ENCODE peak calls at places on chromosomes 7 and 10, in five cellular contexts. D is mammary epithelial cell; T is activated naive CD4-positive, alpha-beta T cell treated with anti-CD3 and anti-CD28 coated beads for 36 hours; Y is body of pancreas; L is stimulated activated CD4-positive, alpha-beta T cell treated with anti-CD3 and anti-CD28 coated beads, Interleukin-2, amount 100 ng/mL, for 24 hours. C is an unnamed sample.

GRCh38 chr10:98269435-98269912 is 1.5 kb upstream of the LOXL4 start:
- DNase-seq in D (peak), Y (peak), T (no peak), L (no peak), C (no peak)

GRCh38 chr10:73096041-73096451 is 620 bp downstream of the P4HA1 start:
- DNase-seq in D (peak), L (peak), Y (peak), T (peak), C (no peak)

GRCh38 chr7:128263420-128263819 is 22.3 kb downstream of the LEP start:
- DNase-seq in D (no peak), T (no peak), L (no peak), Y (no peak), C (no peak)

GRCh38 chr7:1240296-1240820 is 7.7 kb downstream of the UNCX start:
- DNase-seq in D (no peak), Y (no peak), T (no peak), L (no peak), C (no peak)

GRCh38 chr10:62580396-62580795 is 206.2 kb downstream of the ZNF365 start:
- DNase-seq in L (no peak), Y (no peak), T (no peak), D (no peak), C (no peak)

GRCh38 chr10:104736006-104736405 is 94.9 kb downstream of the SORCS3 start:
- DNase-seq in T (no peak), L (no peak), D (no peak), Y (no peak), C (no peak)

GRCh38 chr7:14228341-14228740 is 238.9 kb upstream of the ETV1 start:
- DNase-seq in D (no peak), T (no peak), Y (no peak), L (no peak), C (no peak)

GRCh38 chr7:44995555-44996493 is 4.2 kb upstream of the CCM2 start:
- DNase-seq in L (no peak), D (no peak), T (no peak), Y (no peak), C (no peak)

GRCh38 chr10:132175401-132175800 is 11.3 kb upstream of the DPYSL4 start:
- DNase-seq in Y (no peak), L (no peak), T (no peak), D (no peak), C (no peak)

GRCh38 chr10:5861269-5862031 is 28.2 kb downstream of the ANKRD16 start:
- DNase-seq in T (no peak), Y (no peak), L (no peak), D (peak), C (no peak)

GRCh38 chr7:37982423-37982822 is 62.0 kb downstream of the EPDR1 start:
- DNase-seq in T (no peak), Y (no peak), D (no peak), L (no peak), C (no peak)

GRCh38 chr7:3238525-3239210 is 62.4 kb upstream of the SDK1 start:
- DNase-seq in T (no peak), L (no peak), D (no peak), Y (no peak), C (no peak)

GRCh38 chr7:10212664-10213063 is 761.0 kb upstream of the PHF14 start:
- DNase-seq in D (no peak), Y (no peak), L (no peak), T (no peak), C (no peak)

GRCh38 chr7:117085769-117086463 is 132.6 kb downstream of the ST7 start:
- DNase-seq in T (no peak), D (peak), L (no peak), Y (no peak), C (no peak)

GRCh38 chr7:23490357-23491131 is 20.3 kb upstream of the IGF2BP3 start:
- DNase-seq in T (peak), D (no peak), Y (peak), L (peak), C (no peak)

GRCh38 chr7:30430777-30431176 is 47.8 kb downstream of the NOD1 start:
- DNase-seq in T (no peak), L (no peak), D (no peak), Y (no peak), C (no peak)

GRCh38 chr10:114825513-114826253 is 4.1 kb downstream of the FHIP2A start:
- DNase-seq in D (peak), T (peak), Y (peak), L (no peak), C (no peak)

GRCh38 chr10:117594722-117595121 is 52.2 kb downstream of the EMX2 start:
- DNase-seq in T (no peak), Y (no peak), D (no peak), L (no peak), C (no peak)

GRCh38 chr7:130515315-130516047 is 23.6 kb downstream of the MEST start:
- DNase-seq in D (no peak), T (no peak), Y (no peak), L (no peak), C (no peak)

GRCh38 chr7:696426-697258 is 29.9 kb upstream of the DNAAF5 start:
- DNase-seq in T (no peak), Y (no peak), L (no peak), D (no peak), C (no peak)

GRCh38 chr7:130513447-130513846 is 21.6 kb downstream of the MEST start:
- DNase-seq in L (no peak), T (no peak), Y (no peak), D (no peak), C (no peak)

GRCh38 chr7:112371721-112372120 is 78.5 kb upstream of the IFRD1 start:
- DNase-seq in L (no peak), T (no peak), D (no peak), Y (no peak), C (no peak)

GRCh38 chr10:23157239-23157661 is 34.9 kb upstream of the PTF1A start:
- DNase-seq in T (no peak), L (no peak), D (no peak), Y (no peak), C (no peak)

GRCh38 chr10:65341323-65341922 is 1584.4 kb upstream of the LRRTM3 start:
- DNase-seq in T (no peak), L (no peak), D (peak), Y (peak), C (no peak)

GRCh38 chr10:17210361-17210760 is 8.9 kb upstream of the TRDMT1 start:
- DNase-seq in D (no peak), T (no peak), Y (no peak), L (no peak), C (no peak)

GRCh38 chr10:80541144-80541750 is 3.5 kb downstream of the SH2D4B start:
- DNase-seq in T (no peak), Y (no peak), D (no peak), L (no peak), C (no peak)

GRCh38 chr7:51182767-51183166 is 133.8 kb downstream of the COBL start:
- DNase-seq in L (no peak), D (no peak), Y (no peak), T (no peak), C (no peak)

GRCh38 chr7:118076564-118076963 is 107.4 kb upstream of the LSM8 start:
- DNase-seq in T (no peak), Y (no peak), L (no peak), D (peak), C (no peak)

GRCh38 chr7:35333265-35333664 is 79.4 kb upstream of the TBX20 start:
- DNase-seq in T (no peak), D (no peak), L (no peak), Y (no peak), C (no peak)

C was measured in iPS DF 6.9.